ENCODE peak calls at places on chromosomes 12 and 14, in four cellular contexts. X, V, M and H are unnamed samples.

GRCh38 chr12:19131020-19131431 is 1.5 kb downstream of the PLEKHA5 start:
- DNase-seq in X (no peak), V (peak), M (no peak), H (no peak)

GRCh38 chr12:131105736-131106356 is 152.1 kb downstream of the ADGRD1 start:
- DNase-seq in X (no peak), V (peak), M (no peak), H (peak)

GRCh38 chr14:66099931-66100330 is 386.2 kb upstream of the CCDC196 start:
- DNase-seq in X (no peak), V (no peak), M (no peak), H (no peak)

GRCh38 chr14:73785336-73785833 is 66.2 kb upstream of the PTGR2 start:
- DNase-seq in X (no peak), V (peak), M (peak), H (no peak)

GRCh38 chr12:49904601-49905000 is 901 bp upstream of the FAIM2 start:
- DNase-seq in X (no peak), V (no peak), M (no peak), H (no peak)

GRCh38 chr14:91417134-91417982 is at the start of gene CCDC88C:
- DNase-seq in X (peak), V (peak), M (peak), H (no peak)

GRCh38 chr12:27779837-27780611 is at the start of the genes KLHL42 and MANSC4:
- DNase-seq in X (peak), V (peak), M (peak), H (peak)

GRCh38 chr14:95679148-95679547 is 7.1 kb upstream of the TCL1B start:
- DNase-seq in X (no peak), V (no peak), M (no peak), H (no peak)

GRCh38 chr12:122452701-122453285 is 30.3 kb upstream of the CLIP1 start:
- DNase-seq in X (no peak), V (no peak), M (no peak), H (no peak)

GRCh38 chr14:101472518-101472849 is 88.8 kb upstream of the DIO3 start:
- DNase-seq in X (no peak), V (no peak), M (no peak), H (no peak)

GRCh38 chr14:75577724-75578098 is 709 bp upstream of the FLVCR2 start:
- DNase-seq in X (peak), V (peak), M (peak), H (peak)

GRCh38 chr14:64294672-64295413 is 672 bp upstream of the ESR2 start:
- DNase-seq in X (peak), V (peak), M (peak), H (peak)

GRCh38 chr14:63276492-63277342 is 42.0 kb downstream of the GPHB5 start:
- DNase-seq in X (no peak), V (no peak), M (peak), H (no peak)

GRCh38 chr12:12070674-12071661 is at the start of gene BCL2L14:
- DNase-seq in X (no peak), V (no peak), M (no peak), H (no peak)

GRCh38 chr14:39419272-39419671 is 13.0 kb downstream of the FBXO33 start:
- DNase-seq in X (no peak), V (no peak), M (no peak), H (no peak)

GRCh38 chr12:45388545-45388944 is 172.7 kb downstream of the ANO6 start:
- DNase-seq in X (no peak), V (no peak), M (peak), H (no peak)

GRCh38 chr12:64691793-64692583 is 67.2 kb downstream of the GNS start:
- DNase-seq in X (no peak), V (no peak), M (no peak), H (no peak)

GRCh38 chr12:69929531-69929930 is 104.5 kb downstream of the MYRFL start:
- DNase-seq in X (no peak), V (no peak), M (no peak), H (no peak)
- H3K27ac ChIP-seq in X (no peak), V (no peak), M (no peak), H (no peak)

DNA sequence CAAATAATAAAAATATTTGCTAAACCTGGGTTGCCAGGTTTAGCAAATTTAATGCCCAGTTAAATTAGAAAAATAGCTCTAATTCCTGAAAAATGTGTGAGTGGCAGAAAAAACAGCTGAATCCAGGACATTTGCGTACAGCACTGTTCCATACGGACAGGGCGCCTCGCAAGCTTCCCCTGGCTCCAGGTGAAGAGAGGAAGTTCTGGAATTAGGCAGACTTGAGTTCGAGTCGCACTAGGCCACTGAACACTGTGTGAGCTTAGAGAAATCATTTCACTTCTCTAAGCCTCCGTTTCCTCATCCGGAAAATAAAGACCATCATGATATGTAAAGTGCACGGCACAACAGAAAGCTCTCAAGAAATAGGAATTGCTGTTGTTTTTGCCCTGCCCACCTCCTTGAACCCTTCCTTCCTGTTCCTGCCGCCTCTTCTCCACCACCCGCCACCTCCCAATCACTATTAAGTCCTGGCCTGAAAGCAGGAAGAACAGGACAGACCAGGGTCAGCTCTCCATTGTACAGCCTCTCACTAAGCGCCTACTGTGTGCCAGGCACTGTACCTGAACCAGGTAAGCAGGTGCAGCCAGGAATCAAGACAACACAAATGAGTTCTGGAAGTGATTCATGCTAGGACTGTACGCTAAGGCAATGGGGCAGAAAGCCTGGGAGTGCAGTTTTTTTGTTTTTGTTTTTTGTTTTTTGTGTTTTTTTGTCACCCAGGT is 763 bp upstream of the PHETA1 start:
- DNase-seq in X (no peak), V (no peak), M (no peak), H (no peak)
- H3K27ac ChIP-seq in X (no peak), V (no peak), M (no peak), H (no peak)

GRCh38 chr12:5173511-5174011 is 129.9 kb downstream of the KCNA5 start:
- DNase-seq in X (no peak), V (no peak), M (no peak), H (no peak)

GRCh38 chr12:5168148-5168547 is 124.5 kb downstream of the KCNA5 start:
- DNase-seq in X (no peak), V (no peak), M (no peak), H (no peak)

GRCh38 chr12:5171701-5172100 is 128.0 kb downstream of the KCNA5 start:
- DNase-seq in X (no peak), V (no peak), M (peak), H (no peak)

GRCh38 chr12:5172886-5173285 is 129.2 kb downstream of the KCNA5 start:
- DNase-seq in X (no peak), V (no peak), M (no peak), H (no peak)

DNA sequence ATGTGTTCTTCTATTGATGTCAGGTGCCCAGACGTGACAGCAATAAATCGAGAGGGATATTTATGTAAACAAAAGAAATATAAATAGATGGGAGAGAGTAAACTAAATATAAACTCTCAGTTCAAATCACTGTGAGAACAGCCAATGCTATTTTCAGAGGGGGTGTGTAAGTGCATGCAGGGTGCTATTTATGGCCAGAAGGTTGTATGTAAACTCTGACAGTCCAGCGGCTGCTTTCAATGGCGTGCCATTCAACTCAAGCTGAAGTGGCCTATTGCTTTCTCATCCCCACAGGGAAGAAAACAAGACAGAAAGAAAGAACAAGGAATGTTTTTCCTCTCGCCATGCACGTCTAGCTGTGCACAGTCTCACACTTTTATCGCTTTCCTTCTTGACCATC is 127.2 kb downstream of the KCNA5 start:
- DNase-seq in X (no peak), V (no peak), M (no peak), H (no peak)
- H3K27ac ChIP-seq in X (no peak), V (no peak), M (no peak), H (no peak)

GRCh38 chr14:31487891-31488290 is at the start of gene GPR33:
- DNase-seq in X (no peak), V (no peak), M (no peak), H (no peak)

GRCh38 chr14:31489680-31490079 is 1.8 kb upstream of the GPR33 start:
- DNase-seq in X (no peak), V (no peak), M (peak), H (no peak)

DNA sequence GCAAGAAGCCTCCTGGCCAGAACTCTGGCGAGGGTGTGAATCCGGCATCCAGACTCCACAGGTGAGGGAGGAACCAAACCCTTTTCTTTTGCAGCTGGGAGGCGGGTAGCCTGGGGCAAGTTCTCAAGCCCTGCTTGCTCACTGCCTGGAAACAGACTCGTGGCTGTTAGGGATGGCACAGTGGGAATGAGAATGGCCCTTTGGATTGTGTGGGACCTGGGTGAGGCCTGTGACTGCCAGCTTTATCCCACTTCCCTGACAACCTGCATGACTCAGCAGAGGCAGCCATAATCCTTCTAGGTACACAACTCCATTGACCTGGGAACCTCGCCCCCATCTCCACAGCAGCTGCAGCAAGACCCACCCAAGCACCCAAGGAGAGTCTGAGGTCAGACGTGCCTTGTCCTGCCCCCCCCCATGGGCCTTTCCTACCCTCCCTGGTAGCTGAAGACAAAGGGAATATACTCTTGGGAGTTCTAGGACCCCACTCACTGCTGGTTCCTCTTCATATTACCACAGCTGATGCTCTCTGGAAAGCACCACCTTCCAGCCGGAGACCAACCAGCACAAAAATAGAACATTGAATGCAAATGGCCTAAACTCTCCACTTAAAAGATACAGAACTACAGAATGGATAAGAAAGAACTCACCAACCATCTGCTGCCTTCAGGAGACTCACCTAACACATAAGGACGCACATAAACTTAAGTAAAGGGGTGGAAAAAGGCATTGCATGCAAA is 5.1 kb upstream of the GPR33 start:
- DNase-seq in X (no peak), V (no peak), M (peak), H (no peak)
- H3K27ac ChIP-seq in X (no peak), V (no peak), M (no peak), H (no peak)

GRCh38 chr12:56082382-56082781 is 2.4 kb downstream of the ERBB3 start:
- DNase-seq in X (no peak), V (no peak), M (no peak), H (no peak)
- H3K27ac ChIP-seq in X (no peak), V (no peak), M (no peak), H (peak)